ENCODE peak calls at places on chromosomes 5 and 9, in eight cellular contexts. T is GF-D8; A is stimulated activated CD4-positive, alpha-beta T cell treated with anti-CD3 and anti-CD28 coated beads, Interleukin-12 subunit alpha, Interleukin-12 subunit beta, amount 100 ng/mL, for 4 hours; E is natural killer cell; M is ELR; I is MM.1S; D is H7; U is aorta. C is an unnamed sample.
A peak's percentile ranks its signal among the peaks of the same experiment; 100 is the strongest.

GRCh38 chr9:133864011-133864410 is 125.9 kb upstream of the SARDH start:
- DNase-seq in T (no peak), A (no peak), E (no peak), M (no peak), I (no peak), D (peak; percentile 73), U (no peak), C (no peak)

GRCh38 chr9:86614871-86615849 is 260.9 kb upstream of the TUT7 start:
- DNase-seq in T (no peak), A (no peak), E (no peak), M (peak; percentile 13), I (no peak), D (peak; percentile 46), U (no peak), C (no peak)

GRCh38 chr5:2704111-2704510 is 47.4 kb downstream of the IRX2 start:
- DNase-seq in T (no peak), A (no peak), E (no peak), M (no peak), I (no peak), D (no peak), U (no peak), C (no peak)

GRCh38 chr5:61755726-61756125 is 423.7 kb downstream of the ZSWIM6 start:
- DNase-seq in T (no peak), A (no peak), E (no peak), M (no peak), I (no peak), D (no peak), U (no peak), C (no peak)

GRCh38 chr5:131758520-131758900 is 38.3 kb downstream of the FNIP1 start:
- DNase-seq in T (no peak), A (no peak), E (no peak), M (no peak), I (peak; percentile 83), D (no peak), U (no peak), C (no peak)

GRCh38 chr5:114265661-114266060 is 96.2 kb upstream of the KCNN2 start:
- DNase-seq in T (no peak), A (no peak), E (no peak), M (no peak), I (no peak), D (no peak), U (no peak), C (no peak)

GRCh38 chr5:129904102-129904666 is at the start of gene CHSY3:
- DNase-seq in T (no peak), A (peak; percentile 37), E (no peak), M (peak; percentile 70), I (peak; percentile 83), D (peak; percentile 90), U (peak; percentile 93), C (no peak)

GRCh38 chr5:136364307-136364706 is 1.0 kb downstream of the TRPC7 start:
- DNase-seq in T (no peak), A (no peak), E (no peak), M (peak; percentile 13), I (peak; percentile 12), D (peak; percentile 26), U (no peak), C (no peak)

GRCh38 chr9:86893811-86894490 is 53.4 kb downstream of the GAS1 start:
- DNase-seq in T (no peak), A (no peak), E (no peak), M (no peak), I (no peak), D (peak; percentile 36), U (no peak), C (no peak)

GRCh38 chr9:504921-505821 is 290.5 kb downstream of the DOCK8 start:
- DNase-seq in T (no peak), A (peak; percentile 6), E (no peak), M (no peak), I (no peak), D (peak; percentile 81), U (peak; percentile 51), C (peak; percentile 15)